ENCODE peak calls at places on chromosomes 2 and 18, in six cellular contexts. N is mucosa of gallbladder; Z is activated CD4-positive, alpha-beta T cell treated with anti-CD3 and anti-CD28 coated beads for 48 hours; A is left colon; T is upper lobe of right lung; P is left cardiac atrium. V is an unnamed sample.

GRCh38 chr2:239361311-239361642 is 39.5 kb downstream of the HDAC4 start:
- DNase-seq in N (no peak), T (no peak), P (no peak), Z (no peak), A (no peak), V (no peak)

GRCh38 chr18:644395-645004 is 13.0 kb upstream of the TYMS start:
- DNase-seq in A (no peak), N (no peak), T (no peak), P (no peak), Z (peak; percentile 23), V (peak; percentile 45)

GRCh38 chr2:69977208-69977607 is 15.8 kb upstream of the ASPRV1 start:
- DNase-seq in Z (no peak), T (no peak), A (no peak), N (no peak), P (no peak), V (no peak)

GRCh38 chr2:141392517-141393213 is 738.2 kb downstream of the LRP1B start:
- DNase-seq in T (no peak), Z (no peak), A (no peak), N (no peak), P (no peak), V (no peak)

GRCh38 chr2:46909771-46910419 is 5.7 kb downstream of the MCFD2 start:
- DNase-seq in A (peak; percentile 41), T (no peak), Z (peak; percentile 58), N (peak; percentile 77), P (no peak), V (peak; percentile 70)

GRCh38 chr18:35582899-35583558 is 1.5 kb downstream of the GALNT1 start:
- DNase-seq in T (no peak), A (no peak), Z (no peak), P (no peak), N (no peak), V (no peak)

GRCh38 chr2:25418944-25419677 is 77.4 kb upstream of the DNMT3A start:
- DNase-seq in N (no peak), Z (no peak), T (no peak), P (no peak), A (no peak), V (no peak)

GRCh38 chr2:205800804-205801203 is 118.5 kb downstream of the NRP2 start:
- DNase-seq in A (peak; percentile 77), N (peak; percentile 87), P (peak; percentile 30), T (no peak), Z (no peak), V (no peak)

GRCh38 chr2:138504546-138505239 is 3.1 kb downstream of the SPOPL start:
- DNase-seq in T (no peak), P (no peak), A (no peak), Z (no peak), N (no peak), V (no peak)

GRCh38 chr18:70380915-70381896 is 92.4 kb downstream of the SOCS6 start:
- DNase-seq in N (peak; percentile 73), P (peak; percentile 49), T (no peak), A (peak; percentile 90), Z (peak; percentile 8), V (no peak)

GRCh38 chr2:168705534-168706470 is 96.6 kb upstream of the NOSTRIN start:
- DNase-seq in T (no peak), A (no peak), P (no peak), Z (no peak), N (no peak), V (no peak)

GRCh38 chr2:110116033-110116710 is 550 bp upstream of the MALL start:
- DNase-seq in T (peak; percentile 72), Z (peak; percentile 19), N (peak; percentile 43), A (peak; percentile 57), P (peak; percentile 77), V (no peak)

GRCh38 chr2:207767461-207768167 is 2.1 kb downstream of the FZD5 start:
- DNase-seq in T (peak; percentile 86), N (peak; percentile 70), P (peak; percentile 59), Z (peak; percentile 29), A (peak; percentile 75), V (peak; percentile 19)

GRCh38 chr2:69968609-69969008 is 7.2 kb upstream of the ASPRV1 start:
- DNase-seq in Z (no peak), A (no peak), T (no peak), N (no peak), P (no peak), V (no peak)

GRCh38 chr2:241265506-241265905 is 50.0 kb downstream of the HDLBP start:
- DNase-seq in T (no peak), A (no peak), N (no peak), Z (no peak), P (no peak), V (no peak)

GRCh38 chr18:54712315-54712714 is 116.0 kb upstream of the RAB27B start:
- DNase-seq in Z (peak; percentile 38), A (peak; percentile 62), N (no peak), P (no peak), T (no peak), V (no peak)

GRCh38 chr18:68152770-68153169 is 562.1 kb downstream of the TMX3 start:
- DNase-seq in Z (no peak), T (no peak), N (no peak), A (no peak), P (no peak), V (no peak)

GRCh38 chr2:239328306-239329191 is 72.3 kb downstream of the HDAC4 start:
- DNase-seq in N (peak; percentile 77), P (peak; percentile 88), A (peak; percentile 82), Z (no peak), T (no peak), V (no peak)

GRCh38 chr2:148918554-148918953 is 43.5 kb downstream of the KIF5C start:
- DNase-seq in Z (no peak), T (no peak), A (no peak), P (no peak), N (no peak), V (no peak)

GRCh38 chr2:199464614-199465352 is 7.0 kb upstream of the SATB2 start:
- DNase-seq in A (no peak), Z (peak; percentile 4), N (no peak), P (no peak), T (no peak), V (no peak)

GRCh38 chr2:88187038-88187676 is 17.0 kb downstream of the THNSL2 start:
- DNase-seq in T (no peak), P (peak; percentile 56), N (peak; percentile 70), A (peak; percentile 62), Z (peak; percentile 58), V (peak; percentile 42)

GRCh38 chr2:36562973-36563532 is 34.9 kb downstream of the FEZ2 start:
- DNase-seq in A (no peak), Z (no peak), N (no peak), T (no peak), P (no peak), V (no peak)

GRCh38 chr2:133651861-133652260 is 83.6 kb upstream of the NCKAP5 start:
- DNase-seq in A (no peak), T (no peak), Z (no peak), P (no peak), N (no peak), V (no peak)

GRCh38 chr18:78739843-78740677 is 239.6 kb upstream of the SALL3 start:
- DNase-seq in Z (no peak), A (no peak), N (no peak), T (no peak), P (no peak), V (no peak)

GRCh38 chr2:47272031-47272864 is 117.1 kb upstream of the STPG4 start:
- DNase-seq in N (peak; percentile 50), A (peak; percentile 85), T (peak; percentile 90), Z (peak; percentile 70), P (peak; percentile 79), V (peak; percentile 73)

GRCh38 chr2:235358981-235359471 is 134.8 kb upstream of the AGAP1 start:
- DNase-seq in N (no peak), Z (no peak), T (no peak), A (no peak), P (no peak), V (no peak)

GRCh38 chr18:46756559-46757201 is at the start of gene ST8SIA5:
- DNase-seq in Z (no peak), T (no peak), P (peak; percentile 30), N (no peak), A (no peak), V (peak; percentile 7)